ENCODE peak calls at places on chromosomes 6 and 20, in four cellular contexts. R is GM23338; D is activated CD8-positive, alpha-beta T cell treated with anti-CD3 and anti-CD28 coated beads for 36 hours; M is CD8-positive, alpha-beta T cell. N is an unnamed sample.

GRCh38 chr6:26118999-26119398 is 31.8 kb downstream of the HFE start:
- DNase-seq in R (no peak), D (no peak), M (no peak), N (no peak)

GRCh38 chr6:13421425-13422057 is 65.9 kb downstream of the GFOD1 start:
- DNase-seq in R (peak), D (no peak), M (no peak), N (no peak)

GRCh38 chr20:11807070-11807741 is 110.5 kb upstream of the BTBD3 start:
- DNase-seq in R (no peak), D (no peak), M (no peak), N (no peak)

GRCh38 chr20:7926767-7927166 is 13.5 kb downstream of the HAO1 start:
- DNase-seq in R (peak), D (peak), M (no peak), N (no peak)

GRCh38 chr6:131694832-131695426 is 6.3 kb downstream of the OR2A4 start:
- DNase-seq in R (peak), D (peak), M (no peak), N (peak)

GRCh38 chr6:47352966-47353365 is 43.3 kb upstream of the TNFRSF21 start:
- DNase-seq in R (no peak), D (no peak), M (no peak), N (no peak)

GRCh38 chr20:37955511-37955910 is 52.6 kb downstream of the VSTM2L start:
- DNase-seq in R (no peak), D (no peak), M (no peak), N (no peak)

GRCh38 chr6:113809818-113810217 is 47.3 kb upstream of the MARCKS start:
- DNase-seq in R (no peak), D (no peak), M (no peak), N (no peak)

GRCh38 chr20:30811896-30812671 is 445.4 kb upstream of the DEFB115 start:
- DNase-seq in R (peak), D (peak), M (no peak), N (no peak)

DNA sequence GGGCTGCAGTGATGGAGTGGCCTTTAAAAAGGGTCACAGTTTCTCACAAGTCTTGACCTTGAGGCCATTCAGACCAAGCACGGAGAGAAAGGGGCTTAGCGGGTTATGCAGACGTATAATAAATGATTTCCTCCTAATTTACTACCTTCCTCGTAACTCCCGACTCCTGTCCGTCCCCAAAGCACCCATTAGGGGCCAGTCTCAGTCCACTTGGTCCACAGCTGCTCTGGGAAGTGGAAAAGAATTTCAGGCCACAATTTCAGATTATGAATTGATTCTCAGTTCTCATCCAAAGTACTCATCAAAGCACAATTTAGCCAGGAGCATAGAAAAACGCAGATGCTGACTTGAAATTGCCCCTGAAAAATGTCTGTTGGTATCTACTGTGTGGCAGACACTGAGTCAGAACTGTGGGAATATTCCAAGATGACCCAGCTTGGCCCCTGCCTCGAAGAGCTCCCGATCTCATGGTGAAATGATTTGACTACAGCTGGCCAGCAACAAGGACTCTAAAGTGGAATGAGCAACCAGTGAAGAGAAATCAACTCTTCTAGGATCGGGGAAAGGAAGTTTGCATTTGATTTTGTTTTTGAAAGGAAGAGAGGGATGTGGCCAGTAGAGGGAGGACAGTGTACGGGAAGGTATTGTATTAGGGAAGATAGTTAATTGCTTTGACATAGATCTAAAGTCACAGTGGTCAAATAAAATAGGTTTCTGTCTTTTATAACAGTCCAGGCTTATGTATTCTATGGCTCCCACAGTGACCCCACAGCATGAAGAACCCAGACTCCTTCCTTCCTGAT is 15.2 kb upstream of the STK35 start:
- DNase-seq in R (no peak), D (no peak), M (no peak), N (no peak)
- TF ChIP-seq CTCF in R (peak), D (no peak), M (no peak), N (no peak)

DNA sequence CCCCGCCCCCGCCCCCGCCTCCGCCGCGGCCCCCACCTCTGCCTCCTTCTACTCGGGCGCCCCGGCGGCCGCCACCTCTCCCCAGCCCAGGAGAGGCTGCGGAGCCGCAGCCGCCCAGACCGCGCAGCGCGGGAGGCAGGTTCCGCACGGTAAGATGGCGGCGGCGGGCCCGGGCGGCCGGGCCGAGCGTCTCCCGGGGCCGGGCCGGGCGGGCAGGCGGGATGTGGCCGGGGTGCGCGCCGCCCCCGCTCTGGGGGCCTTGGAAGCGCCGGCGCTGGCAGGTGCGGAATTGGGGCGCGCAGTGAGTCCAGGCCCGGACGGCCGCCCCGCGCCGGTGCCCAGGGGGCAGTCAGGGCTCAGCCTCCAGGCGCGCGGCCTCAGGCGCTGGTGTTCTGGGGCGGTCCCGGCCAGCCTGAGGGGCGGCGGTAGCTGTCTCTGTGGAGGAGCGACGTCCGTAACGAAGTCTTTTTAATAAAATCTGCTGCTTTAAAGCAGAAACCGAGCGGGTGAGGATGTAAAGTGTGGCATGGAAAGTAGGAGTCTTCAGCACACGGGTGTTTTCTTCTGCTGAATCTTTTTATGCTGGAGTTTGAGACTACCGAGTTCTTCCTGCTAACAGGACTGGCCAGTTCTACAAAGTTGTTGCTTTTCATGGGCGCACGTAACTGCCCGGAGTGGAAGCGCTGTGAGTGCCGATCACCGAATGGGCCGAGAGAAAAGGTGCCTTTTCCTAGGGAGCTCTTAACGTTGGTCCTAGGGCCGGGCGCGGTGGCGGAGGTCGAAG is at the start of gene GID8:
- DNase-seq in R (peak), D (peak), M (peak), N (peak)
- TF ChIP-seq CTCF in R (no peak), D (no peak), M (no peak), N (no peak)

GRCh38 chr6:45626087-45626891 is 248.6 kb upstream of the SUPT3H start:
- DNase-seq in R (no peak), D (peak), M (no peak), N (no peak)

GRCh38 chr6:45624228-45624627 is 246.5 kb upstream of the SUPT3H start:
- DNase-seq in R (no peak), D (no peak), M (no peak), N (no peak)

GRCh38 chr6:45619994-45620471 is 242.3 kb upstream of the SUPT3H start:
- DNase-seq in R (no peak), D (peak), M (no peak), N (no peak)

GRCh38 chr6:45630314-45630713 is 252.6 kb upstream of the SUPT3H start:
- DNase-seq in R (no peak), D (no peak), M (no peak), N (no peak)

GRCh38 chr6:45625191-45625664 is 247.5 kb upstream of the SUPT3H start:
- DNase-seq in R (no peak), D (peak), M (no peak), N (no peak)
- TF ChIP-seq CTCF in R (no peak), D (no peak), M (no peak), N (no peak)

DNA sequence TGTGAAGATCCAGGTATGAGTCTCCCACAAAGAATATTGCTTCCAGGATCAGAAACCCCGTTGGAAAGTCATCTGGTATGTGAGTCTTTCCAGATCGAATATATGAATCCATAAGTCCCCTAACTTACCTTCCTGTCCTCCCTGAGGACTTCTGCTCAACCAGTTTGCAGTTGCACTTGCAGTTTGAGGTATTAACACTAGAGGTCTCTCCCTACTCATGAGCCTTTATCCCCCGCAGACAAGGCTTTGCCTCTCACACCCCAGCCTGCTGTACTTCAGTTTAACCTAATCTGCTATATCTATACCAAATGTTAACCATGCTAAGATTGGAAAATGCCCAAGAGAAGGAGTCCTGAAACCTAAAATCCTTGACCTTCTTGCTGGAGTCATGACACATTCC is 135.3 kb upstream of the DEFB112 start:
- DNase-seq in R (peak), D (no peak), M (no peak), N (peak)
- TF ChIP-seq CTCF in R (peak), D (no peak), M (no peak), N (peak)

DNA sequence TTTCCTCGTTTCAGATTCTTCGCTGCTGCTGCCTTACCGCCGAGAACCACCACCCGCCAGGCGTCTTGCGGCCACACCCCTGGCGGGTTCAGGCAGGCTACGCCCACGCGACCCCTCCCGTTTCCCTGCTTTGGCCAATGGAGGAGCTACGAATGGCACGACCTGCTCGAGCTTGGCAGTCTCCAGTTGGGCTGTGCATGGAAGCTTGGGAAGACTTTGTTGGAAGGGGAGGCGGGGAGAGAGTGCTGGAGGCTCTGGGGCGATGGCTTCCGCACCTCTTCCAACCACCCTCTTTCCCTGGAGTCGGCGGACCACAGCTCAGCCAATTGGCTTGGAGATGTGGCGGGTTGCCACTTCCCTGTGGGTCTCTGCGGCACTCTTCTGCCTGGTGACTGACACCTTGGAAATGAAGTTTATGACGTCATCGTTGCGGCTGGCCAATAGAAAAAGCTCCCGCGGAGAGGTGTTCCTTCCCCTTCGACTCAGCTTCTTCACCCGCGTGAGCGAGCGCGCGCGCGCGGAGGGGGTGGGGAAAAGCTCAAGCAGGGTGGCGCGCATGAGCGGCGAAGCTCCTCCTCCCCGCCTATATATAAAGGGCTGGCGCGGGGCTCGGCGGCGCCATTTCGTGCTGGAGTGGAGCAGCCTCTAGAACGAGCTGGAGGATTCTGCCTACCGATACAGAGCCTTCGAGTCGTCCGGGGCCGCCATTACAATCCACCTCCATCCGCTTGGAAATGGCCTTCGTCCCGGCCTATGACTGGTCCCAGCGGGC is 3.4 kb downstream of the BRD2 start:
- DNase-seq in R (peak), D (peak), M (peak), N (peak)
- TF ChIP-seq CTCF in R (no peak), D (no peak), M (no peak), N (no peak)

N was measured in endothelial cell.